ENCODE peak calls at places on chromosomes 7 and 10, in four cellular contexts. B is body of pancreas; S is endothelial cell; R is CD4-positive, alpha-beta T cell. P is an unnamed sample.

GRCh38 chr10:125273023-125273422 is 112.7 kb upstream of the CTBP2 start:
- DNase-seq in B (no peak), R (no peak), S (no peak), P (no peak)

GRCh38 chr7:94129443-94130140 is 125.4 kb upstream of the BET1 start:
- DNase-seq in S (no peak), R (no peak), B (no peak), P (no peak)

GRCh38 chr7:136857573-136857972 is 10.9 kb upstream of the CHRM2 start:
- DNase-seq in S (no peak), B (no peak), R (no peak), P (no peak)

GRCh38 chr7:39461263-39461662 is 104.9 kb upstream of the YAE1 start:
- DNase-seq in R (no peak), B (no peak), S (no peak), P (no peak)

GRCh38 chr7:13105209-13105608 is 417.8 kb downstream of the ARL4A start:
- DNase-seq in S (no peak), B (no peak), R (no peak), P (no peak)

GRCh38 chr10:96700477-96701099 is 19.7 kb downstream of the PIK3AP1 start:
- DNase-seq in B (no peak), R (no peak), S (no peak), P (no peak)

GRCh38 chr7:5383314-5384098 is 40.1 kb downstream of the TNRC18 start:
- DNase-seq in B (no peak), S (no peak), R (no peak), P (no peak)

GRCh38 chr10:132363921-132364593 is 32.1 kb downstream of the LRRC27 start:
- DNase-seq in S (no peak), R (no peak), B (no peak), P (no peak)

GRCh38 chr10:95588025-95588424 is 26.9 kb upstream of the SORBS1 start:
- DNase-seq in B (no peak), R (no peak), S (no peak), P (no peak)

GRCh38 chr10:103894454-103894853 is 23.5 kb downstream of the STN1 start:
- DNase-seq in B (no peak), R (no peak), S (no peak), P (no peak)

GRCh38 chr10:124367414-124367813 is 51.3 kb downstream of the OAT start:
- DNase-seq in R (no peak), S (no peak), B (no peak), P (no peak)

GRCh38 chr7:78783179-78783962 is 670.1 kb downstream of the MAGI2 start:
- DNase-seq in R (no peak), S (no peak), B (no peak), P (no peak)

GRCh38 chr7:20482071-20482470 is 133.4 kb upstream of the ABCB5 start:
- DNase-seq in S (no peak), R (no peak), B (no peak), P (no peak)

GRCh38 chr10:87861566-87861952 is 1.8 kb downstream of the KLLN start:
- DNase-seq in B (peak), S (peak), R (no peak), P (peak)

P was measured in DMS153.